ENCODE peak calls at places on chromosomes 7 and 10, in nine cellular contexts. A, O, P, M, F, C, N, E and X are unnamed samples.

GRCh38 chr7:105830405-105831218 is 45.8 kb downstream of the ATXN7L1 start:
- DNase-seq in A (no peak), O (no peak), P (peak), M (no peak), C (peak), F (no peak), E (peak), N (peak), X (no peak)

GRCh38 chr10:60513281-60513680 is 123.6 kb upstream of the ANK3 start:
- DNase-seq in A (no peak), O (peak), N (no peak), F (no peak), C (no peak), E (no peak), P (no peak), M (peak), X (no peak)

GRCh38 chr7:69517985-69518731 is 80.1 kb upstream of the AUTS2 start:
- DNase-seq in O (no peak), P (no peak), A (no peak), E (peak), N (no peak), M (no peak), F (no peak), C (no peak), X (no peak)

GRCh38 chr10:51928182-51928581 is 228.8 kb upstream of the CSTF2T start:
- DNase-seq in C (no peak), P (no peak), F (no peak), N (no peak), M (no peak), O (no peak), E (no peak), A (no peak), X (no peak)

GRCh38 chr7:129159539-129159938 is 15.0 kb downstream of the TSPAN33 start:
- DNase-seq in M (no peak), O (no peak), A (no peak), N (no peak), F (no peak), C (no peak), P (no peak), E (no peak), X (no peak)

GRCh38 chr10:98338896-98339295 is 70.9 kb upstream of the LOXL4 start:
- DNase-seq in F (no peak), N (peak), A (no peak), E (no peak), O (no peak), C (no peak), M (no peak), P (no peak), X (no peak)

GRCh38 chr7:957418-958220 is 3.1 kb upstream of the ADAP1 start:
- DNase-seq in N (no peak), O (no peak), P (no peak), C (no peak), A (peak), M (peak), F (no peak), E (peak), X (no peak)

GRCh38 chr10:12130237-12130872 is 878 bp downstream of the SEC61A2 start:
- DNase-seq in C (peak), A (peak), F (peak), O (peak), P (peak), E (peak), N (peak), M (peak), X (no peak)

GRCh38 chr10:24958701-24959392 is 6.4 kb upstream of the PRTFDC1 start:
- DNase-seq in O (no peak), C (peak), E (no peak), F (no peak), A (peak), M (no peak), N (peak), P (peak), X (no peak)

GRCh38 chr10:71880425-71881306 is 29.6 kb upstream of the PSAP start:
- DNase-seq in M (no peak), F (no peak), C (no peak), P (no peak), O (no peak), E (peak), N (no peak), A (no peak), X (no peak)

GRCh38 chr7:100681491-100682227 is 8.1 kb downstream of the GNB2 start:
- DNase-seq in C (no peak), N (no peak), O (no peak), A (peak), E (peak), M (no peak), P (no peak), F (no peak), X (no peak)

GRCh38 chr7:50449501-50449880 is 659 bp downstream of the FIGNL1 start:
- DNase-seq in P (no peak), O (no peak), N (no peak), E (no peak), M (no peak), C (no peak), A (no peak), F (no peak), X (no peak)

GRCh38 chr7:152743600-152743999 is 16.0 kb upstream of the ACTR3B start:
- DNase-seq in M (no peak), E (no peak), O (no peak), F (no peak), A (no peak), P (no peak), N (no peak), C (no peak), X (no peak)

GRCh38 chr10:7092603-7093002 is 318.2 kb downstream of the SFMBT2 start:
- DNase-seq in E (no peak), N (no peak), O (no peak), A (no peak), C (no peak), F (no peak), P (no peak), M (no peak), X (no peak)

GRCh38 chr10:42970451-42971250 is 106.2 kb upstream of the RET start:
- DNase-seq in E (peak), F (peak), P (no peak), A (no peak), M (peak), N (no peak), O (no peak), C (no peak), X (peak)

GRCh38 chr7:30986738-30987137 is 23.0 kb downstream of the GHRHR start:
- DNase-seq in P (no peak), E (no peak), F (no peak), A (no peak), O (no peak), C (no peak), M (no peak), N (no peak), X (no peak)

GRCh38 chr10:31932838-31933237 is 4.2 kb upstream of the ARHGAP12 start:
- DNase-seq in F (no peak), M (no peak), P (no peak), C (no peak), N (no peak), A (no peak), O (no peak), E (no peak), X (no peak)

GRCh38 chr10:117646718-117647117 is 104.2 kb downstream of the EMX2 start:
- DNase-seq in E (no peak), O (no peak), F (no peak), A (no peak), M (no peak), P (no peak), N (no peak), C (no peak), X (no peak)

GRCh38 chr7:69677054-69677847 is 79.0 kb downstream of the AUTS2 start:
- DNase-seq in E (no peak), M (peak), O (no peak), F (no peak), A (no peak), C (no peak), N (no peak), P (no peak), X (no peak)

GRCh38 chr10:29469481-29470354 is 165.1 kb downstream of the SVIL start:
- DNase-seq in P (no peak), E (no peak), F (no peak), O (no peak), A (no peak), N (no peak), M (no peak), C (no peak), X (no peak)

GRCh38 chr10:5810235-5810634 is 3.0 kb downstream of the GDI2 start:
- DNase-seq in E (no peak), C (peak), A (no peak), O (no peak), M (no peak), F (no peak), P (no peak), N (no peak), X (no peak)

GRCh38 chr7:27032843-27033242 is 63.0 kb downstream of the HOXA1 start:
- DNase-seq in F (no peak), N (peak), E (no peak), M (no peak), A (no peak), O (no peak), C (peak), P (no peak), X (no peak)

GRCh38 chr10:23818484-23818883 is 379.6 kb downstream of the OTUD1 start:
- DNase-seq in F (no peak), E (no peak), M (no peak), P (no peak), A (no peak), N (no peak), O (no peak), C (no peak), X (no peak)

GRCh38 chr7:13898957-13899670 is 90.4 kb downstream of the ETV1 start:
- DNase-seq in C (no peak), F (no peak), P (no peak), A (no peak), M (no peak), E (peak), N (no peak), O (no peak), X (no peak)

GRCh38 chr7:151572136-151572535 is 52.4 kb upstream of the RHEB start:
- DNase-seq in N (no peak), F (no peak), E (no peak), P (no peak), M (no peak), O (no peak), A (no peak), C (no peak), X (no peak)

GRCh38 chr10:22988581-22989360 is 60.9 kb downstream of the ARMC3 start:
- DNase-seq in A (peak), C (peak), N (peak), O (peak), F (peak), P (peak), E (peak), M (peak), X (peak)

GRCh38 chr10:76675951-76676587 is 961.5 kb downstream of the KCNMA1 start:
- DNase-seq in A (peak), C (peak), E (no peak), P (no peak), M (no peak), O (no peak), N (peak), F (no peak), X (no peak)

GRCh38 chr10:132724436-132724835 is 61.5 kb downstream of the NKX6-2 start:
- DNase-seq in F (no peak), O (no peak), E (no peak), P (peak), C (no peak), A (no peak), M (peak), N (peak), X (no peak)

GRCh38 chr7:27579565-27579964 is 83.1 kb downstream of the HIBADH start:
- DNase-seq in E (no peak), C (no peak), O (no peak), N (peak), F (no peak), A (no peak), M (no peak), P (no peak), X (no peak)

GRCh38 chr7:94154182-94154581 is 150.0 kb upstream of the BET1 start:
- DNase-seq in P (no peak), C (no peak), O (no peak), F (no peak), N (no peak), E (no peak), A (no peak), M (no peak), X (no peak)

GRCh38 chr7:104327963-104328307 is 468 bp upstream of the LHFPL3 start:
- DNase-seq in C (no peak), A (no peak), O (no peak), N (no peak), E (no peak), F (no peak), P (no peak), M (no peak), X (no peak)

GRCh38 chr10:72056932-72057751 is 31.2 kb downstream of the SPOCK2 start:
- DNase-seq in E (no peak), F (no peak), A (no peak), N (no peak), C (no peak), P (no peak), M (no peak), O (no peak), X (no peak)

GRCh38 chr10:11824825-11825224 is 1.7 kb downstream of the PROSER2 start:
- DNase-seq in F (no peak), M (no peak), A (no peak), N (no peak), P (no peak), C (peak), E (peak), O (no peak), X (no peak)

GRCh38 chr10:60810437-60811182 is 32.3 kb downstream of the CDK1 start:
- DNase-seq in C (peak), P (no peak), A (no peak), M (no peak), O (no peak), N (peak), F (no peak), E (no peak), X (no peak)

GRCh38 chr7:149830997-149831729 is 7.0 kb upstream of the ZNF862 start:
- DNase-seq in N (no peak), F (no peak), P (no peak), A (no peak), E (peak), O (no peak), C (no peak), M (no peak), X (no peak)

GRCh38 chr7:109751241-109751640 is 1181.6 kb downstream of the DNAJB9 start:
- DNase-seq in N (peak), M (peak), E (no peak), F (no peak), O (no peak), C (no peak), A (no peak), P (no peak), X (no peak)

GRCh38 chr7:159012353-159013069 is 132.2 kb downstream of the VIPR2 start:
- DNase-seq in O (no peak), C (peak), M (no peak), F (no peak), P (no peak), A (peak), E (no peak), N (no peak), X (no peak)

GRCh38 chr10:44968101-44968886 is 8.7 kb downstream of the RASSF4 start:
- DNase-seq in F (no peak), M (peak), C (peak), E (no peak), P (no peak), A (no peak), O (no peak), N (no peak), X (no peak)

GRCh38 chr10:44965651-44966097 is 6.1 kb downstream of the RASSF4 start:
- DNase-seq in C (no peak), E (no peak), A (no peak), M (no peak), P (no peak), F (no peak), O (no peak), N (no peak), X (no peak)

GRCh38 chr10:44966129-44966815 is 6.7 kb downstream of the RASSF4 start:
- DNase-seq in E (no peak), O (no peak), A (no peak), N (no peak), F (no peak), M (no peak), P (no peak), C (no peak), X (no peak)

GRCh38 chr10:44967596-44967995 is 8.0 kb downstream of the RASSF4 start:
- DNase-seq in E (no peak), O (no peak), C (no peak), P (no peak), F (no peak), A (no peak), N (no peak), M (peak), X (no peak)

GRCh38 chr10:44966816-44967509 is 7.4 kb downstream of the RASSF4 start:
- DNase-seq in M (peak), O (no peak), P (no peak), A (no peak), F (no peak), C (no peak), N (no peak), E (no peak), X (no peak)
- TF ChIP-seq CTCF in M (no peak), O (peak), P (no peak), A (peak), F (peak), C (peak), N (no peak), E (peak), X (peak)

GRCh38 chr10:107409517-107409916 is 245.0 kb upstream of the SORCS1 start:
- DNase-seq in E (no peak), O (no peak), M (peak), C (peak), P (no peak), F (no peak), N (peak), A (peak), X (no peak)
- TF ChIP-seq CTCF in E (peak), O (peak), M (peak), C (peak), P (no peak), F (peak), N (no peak), A (peak), X (peak)

GRCh38 chr10:113232928-113233511 is 283.0 kb downstream of the TCF7L2 start:
- DNase-seq in E (no peak), A (no peak), M (peak), F (no peak), O (no peak), C (no peak), P (no peak), N (no peak), X (no peak)
- TF ChIP-seq CTCF in E (no peak), A (no peak), M (no peak), F (no peak), O (no peak), C (no peak), P (no peak), N (no peak), X (no peak)

DNA sequence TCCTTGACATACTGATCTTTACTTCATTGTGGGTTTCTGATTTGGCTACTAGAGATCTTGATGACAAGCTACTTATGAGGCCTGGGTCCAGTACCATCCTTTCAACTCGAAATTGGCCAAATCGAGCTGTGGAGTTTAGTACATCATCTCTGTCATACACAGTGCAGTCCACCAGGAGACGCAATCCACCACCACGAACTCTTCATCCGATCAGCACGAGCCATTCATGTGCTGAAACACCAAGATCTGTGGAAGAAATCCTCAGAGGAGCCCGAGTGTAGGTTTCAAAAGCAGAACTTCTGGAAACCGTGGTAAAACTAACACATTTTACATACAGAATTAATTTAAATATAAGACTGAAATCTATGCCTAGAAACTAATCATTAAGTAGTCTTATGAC is 14.2 kb downstream of the DNAJC9 start:
- DNase-seq in P (no peak), C (no peak), M (peak), O (no peak), F (no peak), A (no peak), N (no peak), E (no peak), X (no peak)
- TF ChIP-seq CTCF in P (peak), C (peak), M (peak), O (peak), F (no peak), A (no peak), N (peak), E (peak), X (peak)

DNA sequence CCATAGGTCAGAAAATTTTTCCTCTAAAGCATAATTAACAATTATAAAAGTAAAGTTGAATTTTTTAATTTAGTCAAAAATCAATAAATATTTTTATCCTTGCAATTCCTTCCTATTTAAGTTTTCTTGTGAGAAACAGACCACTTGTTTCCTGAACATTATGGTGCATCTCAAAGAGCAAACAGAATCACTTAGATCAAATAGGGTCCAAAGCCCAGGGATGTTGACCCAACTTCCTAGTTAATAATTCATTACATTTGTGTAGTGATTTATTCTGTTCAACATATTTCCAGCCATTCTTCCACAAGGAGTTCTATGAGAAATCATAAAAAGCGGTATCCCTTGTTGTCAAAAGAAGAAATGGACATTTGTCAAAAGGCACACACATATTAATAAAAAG is 315.6 kb downstream of the LRRTM3 start:
- DNase-seq in A (no peak), P (no peak), N (no peak), C (no peak), F (no peak), M (no peak), O (no peak), E (no peak), X (no peak)
- TF ChIP-seq CTCF in A (no peak), P (no peak), N (no peak), C (no peak), F (no peak), M (no peak), O (no peak), E (no peak), X (no peak)